ENCODE peak calls at places on chromosomes 5 and 9, in nine cellular contexts. T, Y, Q, M, B, F, O, I and J are unnamed samples.

GRCh38 chr5:179274321-179275315 is 70.6 kb downstream of the ADAMTS2 start:
- DNase-seq in T (no peak), I (no peak), Y (no peak), F (no peak), Q (no peak), B (no peak), O (no peak), M (no peak), J (peak; percentile 15)

GRCh38 chr5:143466632-143467031 is 63.1 kb upstream of the NR3C1 start:
- DNase-seq in F (no peak), M (no peak), O (no peak), Q (no peak), I (no peak), Y (no peak), T (no peak), B (no peak), J (no peak)

GRCh38 chr9:115590016-115590415 is 472.1 kb upstream of the TNC start:
- DNase-seq in B (peak; percentile 99), F (no peak), O (peak; percentile 4), T (no peak), M (peak; percentile 96), Y (peak; percentile 98), I (peak; percentile 93), Q (no peak), J (no peak)

GRCh38 chr5:148826082-148826971 is at the start of gene ADRB2:
- DNase-seq in O (peak; percentile 99), B (peak; percentile 80), Q (peak; percentile 74), M (peak; percentile 81), Y (peak; percentile 86), T (peak; percentile 91), I (peak; percentile 99), F (peak; percentile 97), J (peak; percentile 77)

GRCh38 chr9:130869250-130869649 is 27.4 kb downstream of the QRFP start:
- DNase-seq in M (peak; percentile 61), I (no peak), F (peak; percentile 76), Y (no peak), B (peak; percentile 81), Q (no peak), T (no peak), O (no peak), J (no peak)

GRCh38 chr9:15182003-15182695 is 124.9 kb downstream of the TTC39B start:
- DNase-seq in O (no peak), M (no peak), Q (no peak), T (no peak), F (no peak), I (no peak), Y (no peak), B (no peak), J (no peak)

GRCh38 chr9:18791074-18791473 is 241.9 kb downstream of the SAXO1 start:
- DNase-seq in F (no peak), T (peak; percentile 69), I (peak; percentile 2), Q (peak; percentile 24), Y (no peak), O (peak; percentile 29), B (no peak), M (peak; percentile 44), J (peak; percentile 74)

GRCh38 chr5:139215176-139215975 is 17.2 kb upstream of the SIL1 start:
- DNase-seq in Q (no peak), T (no peak), I (no peak), F (no peak), O (no peak), B (no peak), M (peak; percentile 33), Y (no peak), J (no peak)

GRCh38 chr9:133992780-133993634 is 883 bp upstream of the VAV2 start:
- DNase-seq in Y (peak; percentile 93), O (peak; percentile 76), I (peak; percentile 89), T (peak; percentile 86), M (peak; percentile 80), B (peak; percentile 89), F (peak; percentile 91), Q (peak; percentile 43), J (peak; percentile 86)

DNA sequence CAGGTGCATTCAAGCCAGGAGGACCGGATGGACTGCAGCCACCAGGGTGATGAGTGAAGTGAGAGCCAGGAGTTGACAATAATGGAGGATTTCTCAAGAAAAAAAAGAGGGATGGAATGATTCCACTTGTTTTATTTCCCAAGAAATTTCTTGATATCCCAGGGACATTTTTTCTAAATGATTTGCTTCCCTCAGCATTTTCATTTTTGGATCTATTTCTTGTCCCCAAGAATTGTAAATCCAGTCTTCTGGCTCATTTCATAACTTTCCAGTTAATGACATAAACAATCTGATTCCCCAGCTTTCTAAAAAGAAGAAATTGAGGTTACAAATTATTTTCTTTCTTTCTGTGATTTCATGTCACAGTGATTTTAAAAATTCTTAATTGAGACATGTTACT is 446.5 kb downstream of the PRR16 start:
- DNase-seq in I (no peak), Q (no peak), B (no peak), M (no peak), T (no peak), F (no peak), O (no peak), Y (no peak), J (no peak)
- TF ChIP-seq CTCF in I (no peak), Q (no peak), B (no peak), M (no peak), T (no peak), F (no peak), O (no peak), Y (no peak), J (no peak)

DNA sequence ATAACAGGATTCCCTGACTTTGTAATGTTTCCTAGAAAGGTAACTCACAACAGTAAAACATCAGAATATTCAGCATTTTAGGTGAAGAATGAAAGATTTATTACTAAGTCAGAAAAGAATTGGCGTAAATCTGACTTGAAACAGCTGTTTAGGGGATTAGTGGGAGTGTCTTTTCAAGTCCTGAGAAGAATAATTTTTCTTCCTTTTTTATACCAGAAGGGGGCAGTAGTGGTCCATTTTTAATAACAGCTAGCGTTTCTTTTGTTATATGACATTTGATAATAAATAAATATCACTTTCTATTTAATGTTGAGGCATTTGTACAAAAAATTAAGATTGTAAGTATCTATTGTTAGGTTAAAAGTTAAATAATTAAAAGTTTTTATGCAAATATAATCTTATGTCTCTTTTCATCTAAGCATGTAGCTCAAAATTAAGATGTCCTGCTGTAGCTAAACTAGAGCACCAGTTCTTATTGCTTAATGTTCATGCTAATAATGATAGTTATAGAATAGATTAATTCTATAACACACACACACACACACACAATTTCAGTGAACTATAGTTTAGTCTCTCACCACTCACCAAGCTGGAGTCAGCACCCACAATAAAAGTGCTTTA is 258.7 kb upstream of the ARRDC3 start:
- DNase-seq in O (no peak), T (peak; percentile 44), Q (peak; percentile 34), B (peak; percentile 64), Y (peak; percentile 34), M (no peak), F (no peak), I (peak; percentile 8), J (no peak)
- TF ChIP-seq CTCF in O (peak; percentile 70), T (peak; percentile 47), Q (peak; percentile 38), B (peak; percentile 42), Y (peak; percentile 65), M (peak; percentile 26), F (peak; percentile 40), I (peak; percentile 48), J (peak; percentile 93)

GRCh38 chr9:68507796-68508145 is 32.9 kb downstream of the TMEM252 start:
- DNase-seq in Q (no peak), M (no peak), F (no peak), T (no peak), B (no peak), O (no peak), Y (no peak), I (no peak), J (no peak)
- TF ChIP-seq CTCF in Q (no peak), M (no peak), F (peak; percentile 6), T (no peak), B (no peak), O (no peak), Y (no peak), I (no peak), J (no peak)

DNA sequence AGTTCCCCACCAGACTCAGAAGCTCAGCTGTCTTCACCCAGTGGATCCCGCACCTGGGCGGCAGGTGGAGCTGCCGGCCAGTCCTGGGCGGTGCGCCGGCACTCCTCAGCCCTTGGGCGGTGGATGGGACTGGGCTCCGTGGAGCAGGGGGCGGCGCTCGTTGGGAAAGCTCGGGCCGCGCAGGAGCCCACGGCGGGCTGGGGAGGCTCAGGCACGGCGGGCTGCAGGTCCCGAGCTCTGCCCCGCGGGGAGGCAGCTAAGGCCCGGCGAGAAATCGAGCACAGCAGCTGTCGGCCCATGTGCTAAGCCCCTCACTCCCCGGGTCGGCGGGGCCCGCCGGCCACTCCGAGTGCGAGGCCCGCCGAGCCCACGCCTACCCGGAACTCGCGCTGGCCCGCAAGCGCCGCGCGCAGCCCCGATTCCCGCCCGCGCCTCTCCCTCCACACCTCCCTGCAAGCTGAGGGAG is 560.0 kb downstream of the BRINP1 start:
- DNase-seq in O (no peak), Y (no peak), T (no peak), F (no peak), Q (no peak), M (no peak), I (no peak), B (no peak), J (peak; percentile 18)
- TF ChIP-seq CTCF in O (no peak), Y (no peak), T (no peak), F (no peak), Q (no peak), M (no peak), I (no peak), B (no peak), J (peak; percentile 9)

DNA sequence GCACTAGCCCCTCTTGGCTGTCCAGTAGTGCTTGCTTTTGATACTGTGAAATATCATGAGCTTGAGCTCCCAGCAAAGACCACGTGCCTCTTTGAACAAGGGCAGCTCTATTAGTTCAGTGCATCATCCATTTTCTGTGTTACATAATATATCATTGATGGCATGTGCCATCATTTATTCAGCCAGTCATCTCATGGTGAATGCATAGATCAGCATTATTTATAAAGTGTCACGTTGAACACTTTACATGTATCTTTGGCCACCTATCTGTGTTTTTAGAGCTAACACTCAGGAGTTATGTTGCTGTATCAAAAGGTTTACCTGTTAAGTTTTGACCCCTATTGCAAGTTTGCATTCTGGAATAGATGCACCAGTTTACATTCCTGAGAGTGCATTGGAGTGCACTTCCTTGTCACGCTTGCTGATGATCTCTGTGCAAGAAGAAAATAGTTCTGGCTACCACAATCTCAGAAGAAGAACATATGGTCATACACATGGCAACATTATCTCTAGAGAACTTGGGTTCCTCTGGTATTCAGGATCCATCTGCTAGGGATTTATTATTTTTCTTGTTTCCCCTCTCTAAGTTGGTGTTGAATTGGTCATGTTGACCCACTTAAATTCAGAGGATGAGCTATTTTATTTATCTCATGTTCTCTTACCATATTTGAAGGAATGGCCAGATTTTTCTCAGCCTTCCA is 120.9 kb downstream of the SH3GL2 start:
- DNase-seq in M (no peak), O (no peak), T (no peak), Y (no peak), Q (no peak), F (no peak), I (no peak), B (no peak), J (no peak)
- TF ChIP-seq CTCF in M (no peak), O (no peak), T (no peak), Y (no peak), Q (no peak), F (no peak), I (no peak), B (no peak), J (no peak)